ENCODE peak calls at places on chromosomes 13 and 19, in nine cellular contexts. J is GM23338, Y is uterus, P is cardiac muscle cell, V is ascending aorta, Q is lower lobe of right lung, F is IMR-90, M is PC-9, T is RWPE2. N is an unnamed sample. For H3K36me3, the result is how much of the 10 kb centered on the place peaks cover.

GRCh38 chr19:47032171-47032811 is 12.7 kb downstream of the NPAS1 start:
- DNase-seq in J (peak), V (no peak), P (peak), Y (no peak), Q (peak), M (peak), F (no peak), T (no peak), N (no peak)

GRCh38 chr19:48833977-48834376 is 2.3 kb downstream of the HSD17B14 start:
- DNase-seq in J (peak), T (no peak), Y (no peak), M (no peak), Q (no peak), F (no peak), P (no peak), V (no peak), N (no peak)

GRCh38 chr19:16449330-16449961 is 22.3 kb downstream of the EPS15L1 start:
- DNase-seq in V (no peak), J (no peak), M (no peak), Y (no peak), Q (no peak), F (peak), T (no peak), P (no peak), N (no peak)

GRCh38 chr19:33245948-33246728 is 20.5 kb upstream of the SLC7A10 start:
- DNase-seq in J (peak), M (no peak), F (no peak), T (no peak), Y (no peak), P (peak), V (no peak), Q (peak), N (no peak)

GRCh38 chr13:110520431-110521295 is 40.9 kb downstream of the RAB20 start:
- DNase-seq in V (peak), M (no peak), J (no peak), T (no peak), F (peak), P (peak), Y (peak), Q (peak), N (peak)

GRCh38 chr13:59680429-59681024 is 483.2 kb downstream of the DIAPH3 start:
- DNase-seq in F (peak), M (no peak), Q (no peak), P (peak), V (no peak), T (no peak), J (peak), Y (no peak), N (no peak)

GRCh38 chr13:46582190-46582589 is 29.2 kb downstream of the LRCH1 start:
- DNase-seq in F (no peak), P (no peak), J (no peak), M (no peak), V (no peak), Q (no peak), Y (no peak), T (no peak), N (no peak)

GRCh38 chr13:77696006-77696862 is 1.3 kb upstream of the SLAIN1 start:
- DNase-seq in V (no peak), Y (no peak), F (no peak), J (peak), M (no peak), T (no peak), P (no peak), Q (no peak), N (no peak)

GRCh38 chr19:13260883-13261653 is 110.9 kb downstream of the IER2 start:
- DNase-seq in J (no peak), V (peak), P (peak), Q (no peak), M (peak), Y (no peak), F (peak), T (no peak), N (no peak)

GRCh38 chr13:94351292-94352000 is 128.0 kb downstream of the DCT start:
- DNase-seq in P (peak), Q (no peak), Y (no peak), V (no peak), M (no peak), T (no peak), J (no peak), F (peak), N (no peak)

GRCh38 chr13:106372199-106373160 is 163.0 kb downstream of the EFNB2 start:
- DNase-seq in Y (no peak), Q (no peak), F (peak), P (peak), V (no peak), T (no peak), J (no peak), M (peak), N (no peak)

GRCh38 chr13:19085258-19085657 is 96.4 kb downstream of the TUBA3C start:
- DNase-seq in T (no peak), J (no peak), Q (peak), F (no peak), M (no peak), Y (no peak), V (no peak), P (no peak), N (no peak)

GRCh38 chr19:10686661-10687517 is 14.3 kb upstream of the QTRT1 start:
- DNase-seq in J (no peak), V (no peak), F (peak), Y (no peak), Q (no peak), M (peak), T (no peak), P (no peak), N (peak)

GRCh38 chr13:48431431-48431830 is 18.5 kb upstream of the LPAR6 start:
- DNase-seq in V (no peak), T (no peak), P (peak), F (no peak), Q (no peak), M (no peak), J (no peak), Y (no peak), N (no peak)

GRCh38 chr13:33004454-33004853 is 11.8 kb upstream of the KL start:
- DNase-seq in M (no peak), J (peak), T (no peak), Y (peak), V (no peak), F (no peak), P (peak), Q (no peak), N (no peak)

GRCh38 chr19:21585491-21585890 is 80.1 kb downstream of the ZNF429 start:
- DNase-seq in J (no peak), Q (no peak), P (no peak), T (no peak), F (no peak), Y (no peak), M (peak), V (no peak), N (no peak)

GRCh38 chr13:95553614-95554385 is 1.3 kb downstream of the CLDN10 start:
- DNase-seq in Q (peak), M (no peak), V (no peak), P (peak), T (no peak), Y (no peak), F (no peak), J (peak), N (no peak)

DNA sequence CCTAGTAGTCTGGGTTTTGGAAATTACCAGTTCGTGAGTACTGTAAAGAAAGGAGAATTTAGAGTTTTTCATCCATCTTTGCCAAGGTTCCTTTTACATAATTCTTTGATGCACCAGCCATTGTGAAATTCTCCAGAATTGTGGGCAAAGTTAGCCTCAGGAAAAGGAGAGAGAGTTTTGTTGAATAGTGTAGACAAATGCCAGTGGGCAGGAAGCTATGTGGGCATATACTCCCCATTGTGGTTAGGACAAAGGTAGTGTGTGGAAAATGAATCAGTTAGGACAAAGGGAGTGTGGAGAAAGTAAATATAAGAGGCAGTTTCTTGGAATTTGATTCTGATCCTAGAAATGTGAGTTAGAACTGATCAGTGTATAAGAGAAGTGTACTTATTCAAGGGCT is 67.9 kb downstream of the PCCA start:
- DNase-seq in Q (no peak), Y (no peak), M (peak), V (no peak), F (no peak), J (no peak), P (peak), T (no peak), N (no peak)
- H3K36me3 ChIP-seq in Q (under half), Y (under half), M (under half), V (under half), F (under half), J (under half), P (under half), T (under half), N (under half)

GRCh38 chr13:29713841-29714240 is 118.4 kb upstream of the SLC7A1 start:
- DNase-seq in Q (no peak), V (no peak), T (no peak), J (peak), P (no peak), M (no peak), F (peak), Y (no peak), N (no peak)
- TF ChIP-seq CTCF in Q (peak), V (no peak), T (peak), J (peak), P (peak), M (peak), F (peak), Y (no peak), N (peak)

DNA sequence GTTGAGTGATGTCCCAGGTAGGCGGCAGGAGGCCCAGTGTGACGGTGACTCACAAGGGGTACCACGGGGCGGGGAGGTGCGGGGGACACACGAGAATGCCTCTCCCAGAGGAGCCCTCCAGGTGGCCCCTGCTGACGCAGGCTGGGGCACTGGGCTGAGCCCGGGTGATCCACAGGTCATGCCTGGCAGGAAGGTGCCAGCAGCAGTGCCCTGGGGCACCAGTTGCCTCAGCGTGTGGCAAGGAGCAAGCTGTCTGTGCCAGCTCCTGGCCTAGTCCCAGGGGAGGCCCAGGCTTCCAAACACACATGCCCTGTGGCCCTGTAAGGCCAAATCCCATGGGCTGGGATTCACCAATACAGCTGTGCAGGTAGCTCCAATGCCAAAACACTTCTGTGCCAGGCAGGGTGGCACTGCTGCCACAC is 28.0 kb downstream of the AKT2 start:
- DNase-seq in V (no peak), P (no peak), M (peak), T (peak), J (no peak), Q (no peak), F (no peak), Y (no peak), N (no peak)
- H3K36me3 ChIP-seq in V (under half), P (under half), M (under half), T (under half), J (under half), Q (half or more), F (under half), Y (under half), N (under half)

DNA sequence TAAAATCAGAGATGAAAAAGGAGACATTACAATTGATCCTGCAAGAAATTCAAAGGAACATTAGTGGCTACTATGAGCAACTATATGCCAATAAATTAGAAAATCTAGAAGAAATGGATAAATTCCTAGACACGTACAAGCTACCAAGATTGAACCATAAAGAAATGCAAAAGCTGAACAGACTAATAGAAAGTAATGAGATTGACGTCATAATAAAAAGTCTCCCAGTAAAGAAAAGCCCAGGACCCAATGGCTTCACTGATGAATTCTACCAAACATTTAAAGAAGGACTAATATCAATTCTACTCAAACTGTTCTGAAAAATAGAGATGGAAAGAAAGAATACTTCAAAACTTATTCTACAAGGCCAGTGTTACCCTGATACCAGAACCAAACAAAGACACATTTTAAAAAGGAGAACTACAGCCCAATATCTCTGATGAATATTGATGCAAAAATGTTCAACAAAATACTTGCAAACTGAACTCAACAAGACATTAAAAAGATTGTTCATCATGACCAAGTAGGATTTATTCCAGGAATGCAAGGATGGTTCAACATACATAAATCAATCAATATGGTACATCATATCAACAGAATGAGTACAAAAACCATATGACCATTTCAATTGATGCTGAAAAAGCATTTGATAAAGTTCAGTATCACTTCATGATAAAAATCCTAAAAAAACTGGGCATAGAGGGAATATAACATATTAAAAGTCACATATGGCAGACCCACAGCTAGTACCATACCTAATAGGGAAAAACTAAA is 35.8 kb downstream of the UQCRFS1 start:
- DNase-seq in V (no peak), M (no peak), P (no peak), F (no peak), Q (no peak), Y (no peak), T (no peak), J (no peak), N (no peak)
- TF ChIP-seq CTCF in V (no peak), M (no peak), P (no peak), F (no peak), Q (no peak), Y (no peak), T (no peak), J (no peak), N (no peak)

GRCh38 chr13:113833111-113833830 is 30.6 kb downstream of the GAS6 start:
- DNase-seq in Y (no peak), J (no peak), T (no peak), V (no peak), Q (peak), P (no peak), M (no peak), F (no peak), N (no peak)
- H3K36me3 ChIP-seq in Y (under half), J (under half), T (under half), V (half or more), Q (under half), P (under half), M (under half), F (half or more), N (half or more)

GRCh38 chr13:39012608-39013007 is 22.0 kb upstream of the STOML3 start:
- DNase-seq in Q (no peak), V (no peak), F (no peak), M (no peak), Y (no peak), P (no peak), J (peak), T (no peak), N (no peak)
- TF ChIP-seq CTCF in Q (no peak), V (no peak), F (peak), M (no peak), Y (no peak), P (no peak), J (peak), T (no peak), N (no peak)

GRCh38 chr13:102667023-102667422 is 27.8 kb downstream of the METTL21C start:
- DNase-seq in T (no peak), Q (no peak), P (no peak), V (no peak), Y (no peak), F (no peak), M (no peak), J (no peak), N (no peak)

GRCh38 chr13:102670130-102670529 is 24.7 kb downstream of the METTL21C start:
- DNase-seq in V (no peak), J (no peak), F (no peak), Y (no peak), M (no peak), P (no peak), T (no peak), Q (no peak), N (no peak)

DNA sequence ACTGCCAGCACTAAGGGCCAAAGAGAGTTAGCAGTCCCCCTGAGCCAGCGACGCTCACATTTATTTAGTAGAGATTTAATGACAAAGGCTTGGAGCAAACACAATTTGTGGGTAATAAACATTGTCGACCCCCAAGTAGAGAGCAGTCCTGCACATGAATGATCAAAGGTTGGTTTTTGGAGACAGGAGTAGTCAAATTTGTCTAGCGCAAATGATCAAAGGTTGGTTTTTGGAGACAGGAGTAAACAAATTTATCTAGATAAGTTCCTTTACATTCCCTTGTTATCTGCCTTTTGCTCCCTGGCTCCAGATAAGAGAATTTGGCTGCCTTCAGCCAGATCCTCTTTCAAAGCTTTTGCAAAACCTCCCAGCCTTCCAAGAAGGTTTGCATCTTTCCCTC is 26.9 kb downstream of the METTL21C start:
- DNase-seq in F (no peak), Y (no peak), M (no peak), Q (no peak), V (no peak), P (no peak), T (no peak), J (no peak), N (no peak)
- H3K36me3 ChIP-seq in F (under half), Y (under half), M (under half), Q (half or more), V (under half), P (half or more), T (half or more), J (under half), N (half or more)

GRCh38 chr13:53201454-53202225 is 173.0 kb downstream of the OLFM4 start:
- DNase-seq in P (peak), M (no peak), Y (no peak), V (no peak), F (no peak), T (peak), Q (peak), J (peak), N (no peak)
- TF ChIP-seq CTCF in P (peak), M (no peak), Y (no peak), V (no peak), F (no peak), T (peak), Q (no peak), J (peak), N (no peak)

DNA sequence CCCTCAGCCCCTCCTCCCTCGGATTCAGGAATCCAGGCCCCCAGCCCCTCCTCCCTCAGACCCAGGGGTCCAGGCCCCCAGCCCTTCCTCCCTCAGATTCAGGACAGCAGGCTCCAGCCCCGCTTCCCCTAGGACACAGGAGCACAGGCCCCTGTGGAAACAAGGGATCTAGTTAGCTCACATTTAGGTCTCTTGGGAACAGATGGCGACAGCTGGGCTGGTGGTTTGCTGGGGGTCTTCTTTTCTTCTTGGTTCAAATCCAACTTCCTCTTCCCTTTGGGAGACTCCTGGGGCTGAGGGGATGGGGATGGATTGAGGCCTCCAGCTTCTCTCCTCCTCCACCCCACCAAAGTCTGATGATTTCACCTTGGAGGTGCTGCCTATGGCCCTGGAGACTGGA is 19.6 kb downstream of the ZNF575 start:
- DNase-seq in V (no peak), P (no peak), J (no peak), Y (no peak), M (no peak), T (no peak), Q (no peak), F (no peak), N (no peak)
- H3K36me3 ChIP-seq in V (under half), P (under half), J (under half), Y (under half), M (under half), T (half or more), Q (half or more), F (under half), N (half or more)